ENCODE peak calls at places on chromosomes 1 and 21, in four cellular contexts. R, H, J and Z are unnamed samples.

GRCh38 chr1:47709302-47710074 is 271.6 kb downstream of the FOXD2 start:
- DNase-seq in R (no peak), H (peak), J (no peak), Z (no peak)

GRCh38 chr21:14836950-14837349 is 227.8 kb downstream of the NRIP1 start:
- DNase-seq in R (no peak), J (no peak), H (no peak), Z (no peak)

GRCh38 chr21:46557469-46557868 is 47.4 kb downstream of the S100B start:
- DNase-seq in R (no peak), H (peak), J (no peak), Z (no peak)

GRCh38 chr1:15192916-15193550 is 39.5 kb downstream of the TMEM51 start:
- DNase-seq in H (no peak), J (no peak), R (no peak), Z (no peak)

GRCh38 chr1:206001476-206001888 is 1.7 kb downstream of the RAB7B start:
- DNase-seq in R (no peak), H (no peak), J (no peak), Z (no peak)

GRCh38 chr1:117646007-117646913 is 40.4 kb downstream of the TENT5C start:
- DNase-seq in R (no peak), H (no peak), J (no peak), Z (no peak)

GRCh38 chr1:213327318-213327667 is 276.3 kb downstream of the RPS6KC1 start:
- DNase-seq in H (no peak), J (no peak), R (no peak), Z (no peak)

GRCh38 chr1:153628638-153629342 is 556 bp downstream of the S100A1 start:
- DNase-seq in H (no peak), R (no peak), J (no peak), Z (no peak)

GRCh38 chr1:238485906-238486219 is 595.1 kb upstream of the ZP4 start:
- DNase-seq in H (no peak), R (no peak), J (no peak), Z (no peak)

GRCh38 chr1:59605761-59606160 is 209.0 kb upstream of the HOOK1 start:
- DNase-seq in H (no peak), R (no peak), J (no peak), Z (no peak)

GRCh38 chr21:36788116-36788515 is 89.2 kb downstream of the SIM2 start:
- DNase-seq in R (no peak), J (no peak), H (no peak), Z (no peak)

GRCh38 chr1:16204634-16205332 is 7.7 kb downstream of the ARHGEF19 start:
- DNase-seq in H (peak), R (peak), J (no peak), Z (peak)

GRCh38 chr1:89065077-89065868 is at the start of gene GBP1:
- DNase-seq in H (no peak), R (peak), J (no peak), Z (no peak)

GRCh38 chr21:25369524-25370300 is 237.6 kb downstream of the MRPL39 start:
- DNase-seq in R (no peak), J (no peak), H (no peak), Z (no peak)

GRCh38 chr1:116834605-116835004 is 75.1 kb upstream of the PTGFRN start:
- DNase-seq in J (no peak), R (no peak), H (no peak), Z (no peak)

GRCh38 chr1:230321341-230321740 is 104.8 kb downstream of the PGBD5 start:
- DNase-seq in R (no peak), J (no peak), H (no peak), Z (no peak)

GRCh38 chr1:29687601-29688244 is 451.4 kb downstream of the PTPRU start:
- DNase-seq in J (no peak), H (peak), R (no peak), Z (no peak)

GRCh38 chr1:198624648-198624980 is 14.2 kb upstream of the PTPRC start:
- DNase-seq in J (no peak), H (no peak), R (no peak), Z (no peak)

GRCh38 chr21:41750532-41751151 is 16.2 kb downstream of the RIPK4 start:
- DNase-seq in R (peak), H (no peak), J (no peak), Z (no peak)

GRCh38 chr21:42532466-42533181 is 19.0 kb downstream of the SLC37A1 start:
- DNase-seq in R (no peak), H (no peak), J (no peak), Z (no peak)

GRCh38 chr1:226568077-226568831 is 19.7 kb downstream of the STUM start:
- DNase-seq in R (peak), J (no peak), H (peak), Z (peak)

GRCh38 chr1:64850846-64851245 is 106.0 kb downstream of the RAVER2 start:
- DNase-seq in H (no peak), J (no peak), R (no peak), Z (no peak)

DNA sequence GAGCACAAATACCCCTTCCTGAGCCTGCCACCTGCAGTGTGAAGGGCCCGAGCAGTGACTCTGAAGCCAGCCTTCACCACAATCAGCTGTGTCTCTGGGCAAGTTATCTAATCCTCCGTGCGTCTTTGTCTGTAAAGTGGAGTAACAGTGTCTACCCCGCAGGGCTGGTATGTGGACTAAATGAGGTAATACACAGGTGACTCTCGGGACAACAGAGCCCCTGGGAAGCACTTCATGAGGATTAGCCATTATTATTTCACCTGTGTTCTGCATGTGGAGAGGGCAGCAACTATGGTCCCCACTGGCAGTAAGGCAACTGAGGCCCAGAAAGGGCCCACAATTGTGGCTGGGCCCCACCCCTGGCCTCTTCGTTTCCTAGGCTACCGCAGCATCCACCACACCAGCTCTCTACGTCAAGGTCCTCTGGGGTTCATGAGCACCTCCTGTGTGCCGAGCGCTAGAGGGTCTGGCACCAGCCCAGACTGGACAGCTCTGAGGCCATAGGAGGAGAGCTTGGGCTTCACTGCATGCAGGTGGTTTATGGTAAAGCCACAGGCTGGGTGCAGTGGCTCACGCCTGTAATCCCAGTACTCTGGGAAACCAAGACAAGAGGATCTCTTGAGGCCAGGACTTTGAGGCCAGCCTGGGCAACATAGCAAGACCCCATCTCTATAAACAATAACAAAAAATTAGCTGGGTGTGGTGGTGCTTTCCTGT is 41.3 kb upstream of the LRP8 start:
- DNase-seq in J (no peak), H (no peak), R (no peak), Z (peak)
- TF ChIP-seq TCF12 in J (no peak), H (no peak), R (no peak), Z (no peak)

DNA sequence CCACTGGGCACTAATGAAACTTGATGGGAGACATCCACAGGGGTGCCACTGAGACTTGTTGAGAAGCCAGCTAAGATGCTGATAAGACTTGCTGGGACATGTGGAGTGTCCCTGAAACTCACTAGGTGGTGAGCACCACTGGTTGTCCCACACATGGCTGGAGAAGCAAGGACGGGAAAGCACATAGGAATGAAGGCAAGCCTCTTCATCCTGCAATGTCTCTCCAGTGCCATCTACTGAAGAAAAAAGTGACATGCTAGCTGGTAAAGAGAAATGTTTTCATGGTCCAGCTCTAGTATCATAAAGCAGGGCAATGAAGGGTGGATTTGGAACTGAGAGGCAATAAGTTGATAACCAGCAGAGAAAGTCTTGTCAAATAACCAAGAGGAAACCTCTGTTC is 283.0 kb downstream of the PAPPA2 start:
- DNase-seq in J (no peak), H (no peak), R (peak), Z (no peak)
- TF ChIP-seq CTCF in J (no peak), H (no peak), R (peak), Z (peak)

DNA sequence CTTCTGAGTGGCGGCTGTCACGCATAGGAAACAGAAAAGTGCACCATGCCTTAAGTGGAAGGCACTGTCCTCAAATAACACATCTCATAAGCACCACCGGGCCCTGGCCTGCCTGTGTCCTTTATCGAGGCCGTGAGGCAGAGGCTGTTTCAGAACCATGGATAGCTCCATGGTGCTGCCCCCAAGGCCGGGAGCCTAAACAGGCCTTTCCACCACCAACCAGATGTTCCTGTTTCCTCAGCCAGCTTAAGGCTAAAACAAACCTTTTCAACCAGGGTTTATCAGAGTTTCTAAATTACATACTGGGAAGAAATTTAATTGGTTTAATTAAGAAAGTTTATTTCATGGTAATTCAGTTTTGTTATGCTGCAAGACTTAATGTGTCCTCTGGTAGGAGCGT is 114.4 kb downstream of the DMRTA2 start:
- DNase-seq in R (peak), H (peak), J (no peak), Z (peak)
- TF ChIP-seq TCF12 in R (no peak), H (peak), J (no peak), Z (no peak)

GRCh38 chr1:100404816-100405215 is 52.5 kb downstream of the CDC14A start:
- DNase-seq in H (no peak), R (no peak), J (no peak), Z (no peak)
- TF ChIP-seq CTCF in H (no peak), R (no peak), J (no peak), Z (no peak)